ENCODE peak calls at places on chromosomes 4 and X, in ten cellular contexts. One of them, this sample, is unnamed.

GRCh38 chr4:169147217-169147616 is 123.5 kb downstream of the SH3RF1 start:
- DNase-seq in ELR: peak
- DNase-seq in stimulated activated CD4-positive, alpha-beta T cell treated with anti-CD3 and anti-CD28 coated beads, Interleukin-2, amount 100 ng/mL, for 24 hours: no peak
- DNase-seq in ovary: no peak
- DNase-seq in RCC 7860: peak
- DNase-seq in NCI-H510A: no peak
- DNase-seq in naive thymus-derived CD8-positive, alpha-beta T cell: no peak
- DNase-seq in type B pancreatic cell: no peak
- DNase-seq in omental fat pad: no peak
- DNase-seq in pancreas: no peak
- DNase-seq in this sample: peak

GRCh38 chrX:132271330-132271729 is 52.1 kb upstream of the RAP2C start:
- DNase-seq in NCI-H510A: no peak
- DNase-seq in pancreas: no peak
- DNase-seq in ELR: no peak
- DNase-seq in stimulated activated CD4-positive, alpha-beta T cell treated with anti-CD3 and anti-CD28 coated beads, Interleukin-2, amount 100 ng/mL, for 24 hours: no peak
- DNase-seq in RCC 7860: no peak
- DNase-seq in type B pancreatic cell: no peak
- DNase-seq in naive thymus-derived CD8-positive, alpha-beta T cell: no peak
- DNase-seq in omental fat pad: no peak
- DNase-seq in ovary: no peak
- DNase-seq in this sample: no peak

GRCh38 chr4:37803348-37803973 is 23.0 kb upstream of the PGM2 start:
- DNase-seq in ovary: no peak
- DNase-seq in omental fat pad: no peak
- DNase-seq in naive thymus-derived CD8-positive, alpha-beta T cell: no peak
- DNase-seq in pancreas: no peak
- DNase-seq in stimulated activated CD4-positive, alpha-beta T cell treated with anti-CD3 and anti-CD28 coated beads, Interleukin-2, amount 100 ng/mL, for 24 hours: no peak
- DNase-seq in NCI-H510A: no peak
- DNase-seq in type B pancreatic cell: no peak
- DNase-seq in ELR: peak
- DNase-seq in RCC 7860: peak
- DNase-seq in this sample: peak

GRCh38 chrX:68693481-68694410 is 46.3 kb downstream of the STARD8 start:
- DNase-seq in NCI-H510A: peak
- DNase-seq in RCC 7860: peak
- DNase-seq in ELR: peak
- DNase-seq in pancreas: peak
- DNase-seq in naive thymus-derived CD8-positive, alpha-beta T cell: no peak
- DNase-seq in stimulated activated CD4-positive, alpha-beta T cell treated with anti-CD3 and anti-CD28 coated beads, Interleukin-2, amount 100 ng/mL, for 24 hours: no peak
- DNase-seq in type B pancreatic cell: no peak
- DNase-seq in omental fat pad: peak
- DNase-seq in ovary: peak
- DNase-seq in this sample: no peak

GRCh38 chr4:20916106-20916505 is 215.8 kb downstream of the PACRGL start:
- DNase-seq in ovary: no peak
- DNase-seq in NCI-H510A: no peak
- DNase-seq in ELR: no peak
- DNase-seq in stimulated activated CD4-positive, alpha-beta T cell treated with anti-CD3 and anti-CD28 coated beads, Interleukin-2, amount 100 ng/mL, for 24 hours: no peak
- DNase-seq in type B pancreatic cell: no peak
- DNase-seq in naive thymus-derived CD8-positive, alpha-beta T cell: no peak
- DNase-seq in omental fat pad: no peak
- DNase-seq in pancreas: no peak
- DNase-seq in RCC 7860: no peak
- DNase-seq in this sample: peak

GRCh38 chr4:15293678-15294077 is 134.2 kb upstream of the C1QTNF7 start:
- DNase-seq in RCC 7860: no peak
- DNase-seq in ELR: no peak
- DNase-seq in naive thymus-derived CD8-positive, alpha-beta T cell: no peak
- DNase-seq in pancreas: no peak
- DNase-seq in ovary: no peak
- DNase-seq in type B pancreatic cell: no peak
- DNase-seq in NCI-H510A: no peak
- DNase-seq in stimulated activated CD4-positive, alpha-beta T cell treated with anti-CD3 and anti-CD28 coated beads, Interleukin-2, amount 100 ng/mL, for 24 hours: no peak
- DNase-seq in omental fat pad: no peak
- DNase-seq in this sample: no peak

GRCh38 chrX:16138108-16138427 is 14.7 kb downstream of the GRPR start:
- DNase-seq in omental fat pad: no peak
- DNase-seq in type B pancreatic cell: no peak
- DNase-seq in NCI-H510A: no peak
- DNase-seq in ELR: no peak
- DNase-seq in RCC 7860: no peak
- DNase-seq in pancreas: no peak
- DNase-seq in naive thymus-derived CD8-positive, alpha-beta T cell: no peak
- DNase-seq in stimulated activated CD4-positive, alpha-beta T cell treated with anti-CD3 and anti-CD28 coated beads, Interleukin-2, amount 100 ng/mL, for 24 hours: no peak
- DNase-seq in ovary: no peak
- DNase-seq in this sample: peak

GRCh38 chr4:23889814-23890269 is at the start of gene PPARGC1A:
- DNase-seq in stimulated activated CD4-positive, alpha-beta T cell treated with anti-CD3 and anti-CD28 coated beads, Interleukin-2, amount 100 ng/mL, for 24 hours: no peak
- DNase-seq in pancreas: peak
- DNase-seq in NCI-H510A: peak
- DNase-seq in naive thymus-derived CD8-positive, alpha-beta T cell: no peak
- DNase-seq in type B pancreatic cell: no peak
- DNase-seq in ovary: peak
- DNase-seq in omental fat pad: no peak
- DNase-seq in ELR: peak
- DNase-seq in RCC 7860: peak
- DNase-seq in this sample: peak

GRCh38 chrX:103883533-103883932 is 51.5 kb upstream of the RAB9B start:
- DNase-seq in naive thymus-derived CD8-positive, alpha-beta T cell: no peak
- DNase-seq in omental fat pad: no peak
- DNase-seq in ELR: no peak
- DNase-seq in ovary: no peak
- DNase-seq in type B pancreatic cell: no peak
- DNase-seq in NCI-H510A: no peak
- DNase-seq in RCC 7860: no peak
- DNase-seq in stimulated activated CD4-positive, alpha-beta T cell treated with anti-CD3 and anti-CD28 coated beads, Interleukin-2, amount 100 ng/mL, for 24 hours: no peak
- DNase-seq in pancreas: no peak
- DNase-seq in this sample: no peak

GRCh38 chr4:152189451-152190179 is 346.3 kb downstream of the FBXW7 start:
- DNase-seq in omental fat pad: no peak
- DNase-seq in pancreas: no peak
- DNase-seq in ELR: no peak
- DNase-seq in naive thymus-derived CD8-positive, alpha-beta T cell: no peak
- DNase-seq in stimulated activated CD4-positive, alpha-beta T cell treated with anti-CD3 and anti-CD28 coated beads, Interleukin-2, amount 100 ng/mL, for 24 hours: no peak
- DNase-seq in RCC 7860: no peak
- DNase-seq in type B pancreatic cell: no peak
- DNase-seq in ovary: no peak
- DNase-seq in NCI-H510A: no peak
- DNase-seq in this sample: no peak

GRCh38 chr4:7857238-7857701 is 82.4 kb downstream of the AFAP1 start:
- DNase-seq in pancreas: no peak
- DNase-seq in RCC 7860: no peak
- DNase-seq in stimulated activated CD4-positive, alpha-beta T cell treated with anti-CD3 and anti-CD28 coated beads, Interleukin-2, amount 100 ng/mL, for 24 hours: no peak
- DNase-seq in omental fat pad: no peak
- DNase-seq in ovary: no peak
- DNase-seq in ELR: peak
- DNase-seq in naive thymus-derived CD8-positive, alpha-beta T cell: no peak
- DNase-seq in NCI-H510A: no peak
- DNase-seq in type B pancreatic cell: no peak
- DNase-seq in this sample: no peak

GRCh38 chr4:74531952-74532794 is 87.2 kb downstream of the AREG start:
- DNase-seq in type B pancreatic cell: no peak
- DNase-seq in ovary: no peak
- DNase-seq in RCC 7860: peak
- DNase-seq in stimulated activated CD4-positive, alpha-beta T cell treated with anti-CD3 and anti-CD28 coated beads, Interleukin-2, amount 100 ng/mL, for 24 hours: no peak
- DNase-seq in ELR: peak
- DNase-seq in NCI-H510A: no peak
- DNase-seq in pancreas: no peak
- DNase-seq in omental fat pad: no peak
- DNase-seq in naive thymus-derived CD8-positive, alpha-beta T cell: no peak
- DNase-seq in this sample: peak

GRCh38 chrX:9466115-9466495 is 1.2 kb downstream of the TBL1X start:
- DNase-seq in NCI-H510A: no peak
- DNase-seq in omental fat pad: no peak
- DNase-seq in type B pancreatic cell: no peak
- DNase-seq in ELR: peak
- DNase-seq in pancreas: peak
- DNase-seq in RCC 7860: peak
- DNase-seq in stimulated activated CD4-positive, alpha-beta T cell treated with anti-CD3 and anti-CD28 coated beads, Interleukin-2, amount 100 ng/mL, for 24 hours: peak
- DNase-seq in naive thymus-derived CD8-positive, alpha-beta T cell: peak
- DNase-seq in ovary: peak
- DNase-seq in this sample: peak

GRCh38 chr4:174434455-174434854 is 87.8 kb downstream of the HPGD start:
- DNase-seq in type B pancreatic cell: no peak
- DNase-seq in RCC 7860: no peak
- DNase-seq in pancreas: no peak
- DNase-seq in naive thymus-derived CD8-positive, alpha-beta T cell: no peak
- DNase-seq in NCI-H510A: no peak
- DNase-seq in stimulated activated CD4-positive, alpha-beta T cell treated with anti-CD3 and anti-CD28 coated beads, Interleukin-2, amount 100 ng/mL, for 24 hours: no peak
- DNase-seq in ELR: no peak
- DNase-seq in ovary: no peak
- DNase-seq in omental fat pad: no peak
- DNase-seq in this sample: no peak

GRCh38 chr4:103054030-103054429 is 22.5 kb downstream of the SLC9B2 start:
- DNase-seq in RCC 7860: no peak
- DNase-seq in stimulated activated CD4-positive, alpha-beta T cell treated with anti-CD3 and anti-CD28 coated beads, Interleukin-2, amount 100 ng/mL, for 24 hours: no peak
- DNase-seq in pancreas: no peak
- DNase-seq in ovary: no peak
- DNase-seq in omental fat pad: no peak
- DNase-seq in NCI-H510A: no peak
- DNase-seq in naive thymus-derived CD8-positive, alpha-beta T cell: no peak
- DNase-seq in type B pancreatic cell: no peak
- DNase-seq in ELR: no peak
- DNase-seq in this sample: no peak

GRCh38 chr4:47482326-47482725 is 2.7 kb upstream of the ATP10D start:
- DNase-seq in type B pancreatic cell: no peak
- DNase-seq in naive thymus-derived CD8-positive, alpha-beta T cell: no peak
- DNase-seq in ELR: peak
- DNase-seq in RCC 7860: no peak
- DNase-seq in ovary: no peak
- DNase-seq in omental fat pad: no peak
- DNase-seq in stimulated activated CD4-positive, alpha-beta T cell treated with anti-CD3 and anti-CD28 coated beads, Interleukin-2, amount 100 ng/mL, for 24 hours: no peak
- DNase-seq in NCI-H510A: no peak
- DNase-seq in pancreas: no peak
- DNase-seq in this sample: peak

GRCh38 chr4:6893449-6894085 is 16.1 kb upstream of the TBC1D14 start:
- DNase-seq in RCC 7860: peak
- DNase-seq in ELR: no peak
- DNase-seq in ovary: no peak
- DNase-seq in NCI-H510A: no peak
- DNase-seq in omental fat pad: no peak
- DNase-seq in naive thymus-derived CD8-positive, alpha-beta T cell: no peak
- DNase-seq in stimulated activated CD4-positive, alpha-beta T cell treated with anti-CD3 and anti-CD28 coated beads, Interleukin-2, amount 100 ng/mL, for 24 hours: no peak
- DNase-seq in pancreas: no peak
- DNase-seq in type B pancreatic cell: no peak
- DNase-seq in this sample: no peak

GRCh38 chr4:88818650-88819470 is 121.2 kb upstream of the NAP1L5 start:
- DNase-seq in naive thymus-derived CD8-positive, alpha-beta T cell: peak
- DNase-seq in stimulated activated CD4-positive, alpha-beta T cell treated with anti-CD3 and anti-CD28 coated beads, Interleukin-2, amount 100 ng/mL, for 24 hours: peak
- DNase-seq in ovary: peak
- DNase-seq in NCI-H510A: peak
- DNase-seq in ELR: peak
- DNase-seq in pancreas: peak
- DNase-seq in omental fat pad: no peak
- DNase-seq in type B pancreatic cell: no peak
- DNase-seq in RCC 7860: peak
- DNase-seq in this sample: peak

GRCh38 chr4:105305019-105305836 is 158.6 kb downstream of the TET2 start:
- DNase-seq in ELR: no peak
- DNase-seq in type B pancreatic cell: no peak
- DNase-seq in pancreas: no peak
- DNase-seq in NCI-H510A: no peak
- DNase-seq in naive thymus-derived CD8-positive, alpha-beta T cell: no peak
- DNase-seq in RCC 7860: no peak
- DNase-seq in stimulated activated CD4-positive, alpha-beta T cell treated with anti-CD3 and anti-CD28 coated beads, Interleukin-2, amount 100 ng/mL, for 24 hours: no peak
- DNase-seq in omental fat pad: no peak
- DNase-seq in ovary: no peak
- DNase-seq in this sample: no peak

GRCh38 chr4:98319021-98319420 is 57.8 kb downstream of the RAP1GDS1 start:
- DNase-seq in omental fat pad: no peak
- DNase-seq in ELR: peak
- DNase-seq in RCC 7860: no peak
- DNase-seq in type B pancreatic cell: no peak
- DNase-seq in stimulated activated CD4-positive, alpha-beta T cell treated with anti-CD3 and anti-CD28 coated beads, Interleukin-2, amount 100 ng/mL, for 24 hours: no peak
- DNase-seq in NCI-H510A: no peak
- DNase-seq in pancreas: no peak
- DNase-seq in naive thymus-derived CD8-positive, alpha-beta T cell: no peak
- DNase-seq in ovary: no peak
- DNase-seq in this sample: no peak

GRCh38 chrX:10750581-10750980 is 130.2 kb upstream of the MID1 start:
- DNase-seq in naive thymus-derived CD8-positive, alpha-beta T cell: no peak
- DNase-seq in RCC 7860: no peak
- DNase-seq in NCI-H510A: no peak
- DNase-seq in type B pancreatic cell: no peak
- DNase-seq in omental fat pad: no peak
- DNase-seq in pancreas: no peak
- DNase-seq in ELR: peak
- DNase-seq in stimulated activated CD4-positive, alpha-beta T cell treated with anti-CD3 and anti-CD28 coated beads, Interleukin-2, amount 100 ng/mL, for 24 hours: no peak
- DNase-seq in ovary: no peak
- DNase-seq in this sample: no peak

GRCh38 chrX:11329016-11329415 is 35.8 kb downstream of the AMELX start:
- DNase-seq in omental fat pad: no peak
- DNase-seq in pancreas: no peak
- DNase-seq in ELR: peak
- DNase-seq in ovary: no peak
- DNase-seq in naive thymus-derived CD8-positive, alpha-beta T cell: no peak
- DNase-seq in NCI-H510A: no peak
- DNase-seq in stimulated activated CD4-positive, alpha-beta T cell treated with anti-CD3 and anti-CD28 coated beads, Interleukin-2, amount 100 ng/mL, for 24 hours: no peak
- DNase-seq in RCC 7860: no peak
- DNase-seq in type B pancreatic cell: no peak
- DNase-seq in this sample: no peak

GRCh38 chr4:16253127-16253960 is 27.1 kb upstream of the TAPT1 start:
- DNase-seq in stimulated activated CD4-positive, alpha-beta T cell treated with anti-CD3 and anti-CD28 coated beads, Interleukin-2, amount 100 ng/mL, for 24 hours: no peak
- DNase-seq in type B pancreatic cell: no peak
- DNase-seq in pancreas: no peak
- DNase-seq in ELR: peak
- DNase-seq in RCC 7860: peak
- DNase-seq in NCI-H510A: no peak
- DNase-seq in ovary: no peak
- DNase-seq in omental fat pad: no peak
- DNase-seq in naive thymus-derived CD8-positive, alpha-beta T cell: no peak
- DNase-seq in this sample: peak

GRCh38 chrX:55161581-55161980 is 58.6 kb upstream of the PAGE5 start:
- DNase-seq in ovary: no peak
- DNase-seq in type B pancreatic cell: no peak
- DNase-seq in omental fat pad: no peak
- DNase-seq in pancreas: no peak
- DNase-seq in RCC 7860: no peak
- DNase-seq in naive thymus-derived CD8-positive, alpha-beta T cell: no peak
- DNase-seq in stimulated activated CD4-positive, alpha-beta T cell treated with anti-CD3 and anti-CD28 coated beads, Interleukin-2, amount 100 ng/mL, for 24 hours: no peak
- DNase-seq in NCI-H510A: no peak
- DNase-seq in ELR: peak
- DNase-seq in this sample: no peak

GRCh38 chr4:6250235-6250983 is 19.2 kb upstream of the WFS1 start:
- DNase-seq in stimulated activated CD4-positive, alpha-beta T cell treated with anti-CD3 and anti-CD28 coated beads, Interleukin-2, amount 100 ng/mL, for 24 hours: no peak
- DNase-seq in ovary: no peak
- DNase-seq in RCC 7860: peak
- DNase-seq in ELR: peak
- DNase-seq in pancreas: no peak
- DNase-seq in NCI-H510A: no peak
- DNase-seq in omental fat pad: no peak
- DNase-seq in type B pancreatic cell: no peak
- DNase-seq in naive thymus-derived CD8-positive, alpha-beta T cell: no peak
- DNase-seq in this sample: peak

GRCh38 chr4:182212211-182212761 is 30.9 kb upstream of the TENM3 start:
- DNase-seq in type B pancreatic cell: no peak
- DNase-seq in stimulated activated CD4-positive, alpha-beta T cell treated with anti-CD3 and anti-CD28 coated beads, Interleukin-2, amount 100 ng/mL, for 24 hours: no peak
- DNase-seq in omental fat pad: no peak
- DNase-seq in ELR: no peak
- DNase-seq in naive thymus-derived CD8-positive, alpha-beta T cell: no peak
- DNase-seq in pancreas: no peak
- DNase-seq in ovary: no peak
- DNase-seq in RCC 7860: peak
- DNase-seq in NCI-H510A: peak
- DNase-seq in this sample: no peak

GRCh38 chrX:85906399-85906798 is 141.0 kb downstream of the CHM start:
- DNase-seq in ELR: no peak
- DNase-seq in pancreas: no peak
- DNase-seq in naive thymus-derived CD8-positive, alpha-beta T cell: no peak
- DNase-seq in omental fat pad: no peak
- DNase-seq in type B pancreatic cell: no peak
- DNase-seq in NCI-H510A: no peak
- DNase-seq in stimulated activated CD4-positive, alpha-beta T cell treated with anti-CD3 and anti-CD28 coated beads, Interleukin-2, amount 100 ng/mL, for 24 hours: no peak
- DNase-seq in ovary: no peak
- DNase-seq in RCC 7860: no peak
- DNase-seq in this sample: no peak

GRCh38 chrX:107766470-107767140 is 9.0 kb downstream of the TSC22D3 start:
- DNase-seq in NCI-H510A: no peak
- DNase-seq in ovary: peak
- DNase-seq in pancreas: no peak
- DNase-seq in naive thymus-derived CD8-positive, alpha-beta T cell: no peak
- DNase-seq in omental fat pad: no peak
- DNase-seq in RCC 7860: peak
- DNase-seq in stimulated activated CD4-positive, alpha-beta T cell treated with anti-CD3 and anti-CD28 coated beads, Interleukin-2, amount 100 ng/mL, for 24 hours: no peak
- DNase-seq in ELR: peak
- DNase-seq in type B pancreatic cell: no peak
- DNase-seq in this sample: peak